ENCODE peak calls at places on chromosome 18, in four cellular contexts. S, P, O and F are unnamed samples.

GRCh38 chr18:28854964-28855363 is 678.0 kb upstream of the CDH2 start:
- DNase-seq in S (no peak), P (no peak), O (no peak), F (no peak)

GRCh38 chr18:32301976-32302743 is 112.3 kb downstream of the MEP1B start:
- DNase-seq in S (no peak), P (peak; percentile 11), O (peak; percentile 2), F (no peak)

GRCh38 chr18:10252952-10253680 is 201.3 kb upstream of the APCDD1 start:
- DNase-seq in S (no peak), P (no peak), O (no peak), F (no peak)

GRCh38 chr18:9147440-9148238 is 11.1 kb downstream of the ANKRD12 start:
- DNase-seq in S (no peak), P (peak; percentile 33), O (peak; percentile 68), F (peak; percentile 5)

GRCh38 chr18:36326771-36327170 is 29.3 kb downstream of the FHOD3 start:
- DNase-seq in S (no peak), P (no peak), O (no peak), F (no peak)

GRCh38 chr18:78713064-78713463 is 266.6 kb upstream of the SALL3 start:
- DNase-seq in S (no peak), P (no peak), O (no peak), F (no peak)

GRCh38 chr18:43780782-43781340 is 503.6 kb upstream of the SYT4 start:
- DNase-seq in S (no peak), P (no peak), O (peak; percentile 85), F (no peak)

GRCh38 chr18:48790226-48790863 is 160.4 kb downstream of the SMAD7 start:
- DNase-seq in S (peak; percentile 22), P (no peak), O (no peak), F (no peak)

GRCh38 chr18:26088482-26088881 is 1.9 kb downstream of the SS18 start:
- DNase-seq in S (no peak), P (no peak), O (peak; percentile 15), F (no peak)

GRCh38 chr18:74402806-74403433 is 54.2 kb downstream of the DIPK1C start:
- DNase-seq in S (no peak), P (no peak), O (no peak), F (no peak)